ENCODE peak calls at places on chromosomes 7 and 10, in eight cellular contexts. One of them, this sample, is unnamed.

GRCh38 chr7:141920281-141920680 is 4.1 kb downstream of the OR9A4 start:
- DNase-seq in bronchial epithelial cell: peak
- DNase-seq in fibroblast of villous mesenchyme: no peak
- DNase-seq in ovary: no peak
- DNase-seq in fibroblast of pulmonary artery: no peak
- DNase-seq in adrenal gland: no peak
- DNase-seq in neural progenitor cell: no peak
- DNase-seq in keratinocyte: peak
- DNase-seq in this sample: no peak

GRCh38 chr10:102148275-102148674 is 3.9 kb upstream of the NOLC1 start:
- DNase-seq in bronchial epithelial cell: no peak
- DNase-seq in fibroblast of villous mesenchyme: no peak
- DNase-seq in ovary: peak
- DNase-seq in fibroblast of pulmonary artery: no peak
- DNase-seq in adrenal gland: no peak
- DNase-seq in neural progenitor cell: no peak
- DNase-seq in keratinocyte: no peak
- DNase-seq in this sample: no peak

GRCh38 chr7:1514407-1514806 is 10.2 kb upstream of the INTS1 start:
- DNase-seq in bronchial epithelial cell: no peak
- DNase-seq in fibroblast of villous mesenchyme: no peak
- DNase-seq in ovary: no peak
- DNase-seq in fibroblast of pulmonary artery: no peak
- DNase-seq in adrenal gland: no peak
- DNase-seq in neural progenitor cell: no peak
- DNase-seq in keratinocyte: no peak
- DNase-seq in this sample: no peak

GRCh38 chr10:89645742-89646172 is 715 bp upstream of the PANK1 start:
- DNase-seq in bronchial epithelial cell: no peak
- DNase-seq in fibroblast of villous mesenchyme: no peak
- DNase-seq in ovary: no peak
- DNase-seq in fibroblast of pulmonary artery: no peak
- DNase-seq in adrenal gland: no peak
- DNase-seq in neural progenitor cell: no peak
- DNase-seq in keratinocyte: no peak
- DNase-seq in this sample: no peak

GRCh38 chr10:3886666-3887251 is 101.8 kb upstream of the KLF6 start:
- DNase-seq in bronchial epithelial cell: peak
- DNase-seq in fibroblast of villous mesenchyme: peak
- DNase-seq in ovary: peak
- DNase-seq in fibroblast of pulmonary artery: peak
- DNase-seq in adrenal gland: peak
- DNase-seq in neural progenitor cell: no peak
- DNase-seq in keratinocyte: no peak
- DNase-seq in this sample: no peak

GRCh38 chr10:100790761-100791208 is 45.4 kb downstream of the PAX2 start:
- DNase-seq in bronchial epithelial cell: no peak
- DNase-seq in fibroblast of villous mesenchyme: no peak
- DNase-seq in ovary: no peak
- DNase-seq in fibroblast of pulmonary artery: no peak
- DNase-seq in adrenal gland: no peak
- DNase-seq in neural progenitor cell: no peak
- DNase-seq in keratinocyte: no peak
- DNase-seq in this sample: peak

GRCh38 chr10:104330168-104331117 is 7.8 kb downstream of the ITPRIP start:
- DNase-seq in bronchial epithelial cell: peak
- DNase-seq in fibroblast of villous mesenchyme: peak
- DNase-seq in ovary: peak
- DNase-seq in fibroblast of pulmonary artery: peak
- DNase-seq in adrenal gland: peak
- DNase-seq in neural progenitor cell: no peak
- DNase-seq in keratinocyte: no peak
- DNase-seq in this sample: no peak

GRCh38 chr7:98133181-98133580 is 26.5 kb downstream of the LMTK2 start:
- DNase-seq in bronchial epithelial cell: peak
- DNase-seq in fibroblast of villous mesenchyme: peak
- DNase-seq in ovary: no peak
- DNase-seq in fibroblast of pulmonary artery: no peak
- DNase-seq in adrenal gland: no peak
- DNase-seq in neural progenitor cell: no peak
- DNase-seq in keratinocyte: no peak
- DNase-seq in this sample: no peak

GRCh38 chr10:34698979-34699378 is 116.1 kb downstream of the PARD3 start:
- DNase-seq in bronchial epithelial cell: peak
- DNase-seq in fibroblast of villous mesenchyme: no peak
- DNase-seq in ovary: no peak
- DNase-seq in fibroblast of pulmonary artery: peak
- DNase-seq in adrenal gland: peak
- DNase-seq in neural progenitor cell: no peak
- DNase-seq in keratinocyte: peak
- DNase-seq in this sample: no peak

GRCh38 chr7:94580601-94581000 is 71.0 kb downstream of the CASD1 start:
- DNase-seq in bronchial epithelial cell: peak
- DNase-seq in fibroblast of villous mesenchyme: peak
- DNase-seq in ovary: no peak
- DNase-seq in fibroblast of pulmonary artery: peak
- DNase-seq in adrenal gland: no peak
- DNase-seq in neural progenitor cell: no peak
- DNase-seq in keratinocyte: no peak
- DNase-seq in this sample: no peak

GRCh38 chr10:31602541-31603244 is 283.7 kb downstream of the ZEB1 start:
- DNase-seq in bronchial epithelial cell: peak
- DNase-seq in fibroblast of villous mesenchyme: peak
- DNase-seq in ovary: peak
- DNase-seq in fibroblast of pulmonary artery: peak
- DNase-seq in adrenal gland: peak
- DNase-seq in neural progenitor cell: peak
- DNase-seq in keratinocyte: peak
- DNase-seq in this sample: peak

GRCh38 chr7:74012842-74013249 is 15.1 kb upstream of the ELN start:
- DNase-seq in bronchial epithelial cell: peak
- DNase-seq in fibroblast of villous mesenchyme: no peak
- DNase-seq in ovary: no peak
- DNase-seq in fibroblast of pulmonary artery: no peak
- DNase-seq in adrenal gland: no peak
- DNase-seq in neural progenitor cell: no peak
- DNase-seq in keratinocyte: peak
- DNase-seq in this sample: no peak

GRCh38 chr10:11489591-11489990 is 121.9 kb downstream of the USP6NL start:
- DNase-seq in bronchial epithelial cell: no peak
- DNase-seq in fibroblast of villous mesenchyme: no peak
- DNase-seq in ovary: no peak
- DNase-seq in fibroblast of pulmonary artery: no peak
- DNase-seq in adrenal gland: no peak
- DNase-seq in neural progenitor cell: no peak
- DNase-seq in keratinocyte: no peak
- DNase-seq in this sample: no peak

GRCh38 chr10:11493646-11494045 is 117.8 kb downstream of the USP6NL start:
- DNase-seq in bronchial epithelial cell: no peak
- DNase-seq in fibroblast of villous mesenchyme: no peak
- DNase-seq in ovary: no peak
- DNase-seq in fibroblast of pulmonary artery: no peak
- DNase-seq in adrenal gland: no peak
- DNase-seq in neural progenitor cell: no peak
- DNase-seq in keratinocyte: no peak
- DNase-seq in this sample: no peak

GRCh38 chr10:11488126-11488525 is 123.3 kb downstream of the USP6NL start:
- DNase-seq in bronchial epithelial cell: no peak
- DNase-seq in fibroblast of villous mesenchyme: peak
- DNase-seq in ovary: no peak
- DNase-seq in fibroblast of pulmonary artery: no peak
- DNase-seq in adrenal gland: no peak
- DNase-seq in neural progenitor cell: no peak
- DNase-seq in keratinocyte: no peak
- DNase-seq in this sample: no peak

GRCh38 chr10:11491087-11491486 is 120.4 kb downstream of the USP6NL start:
- DNase-seq in bronchial epithelial cell: no peak
- DNase-seq in fibroblast of villous mesenchyme: no peak
- DNase-seq in ovary: no peak
- DNase-seq in fibroblast of pulmonary artery: no peak
- DNase-seq in adrenal gland: no peak
- DNase-seq in neural progenitor cell: no peak
- DNase-seq in keratinocyte: no peak
- DNase-seq in this sample: no peak
- TF ChIP-seq CTCF in bronchial epithelial cell: no peak
- TF ChIP-seq CTCF in fibroblast of villous mesenchyme: no peak
- TF ChIP-seq CTCF in ovary: no peak
- TF ChIP-seq CTCF in fibroblast of pulmonary artery: no peak
- TF ChIP-seq CTCF in adrenal gland: no peak
- TF ChIP-seq CTCF in neural progenitor cell: no peak
- TF ChIP-seq CTCF in keratinocyte: no peak
- TF ChIP-seq CTCF in this sample: no peak

DNA sequence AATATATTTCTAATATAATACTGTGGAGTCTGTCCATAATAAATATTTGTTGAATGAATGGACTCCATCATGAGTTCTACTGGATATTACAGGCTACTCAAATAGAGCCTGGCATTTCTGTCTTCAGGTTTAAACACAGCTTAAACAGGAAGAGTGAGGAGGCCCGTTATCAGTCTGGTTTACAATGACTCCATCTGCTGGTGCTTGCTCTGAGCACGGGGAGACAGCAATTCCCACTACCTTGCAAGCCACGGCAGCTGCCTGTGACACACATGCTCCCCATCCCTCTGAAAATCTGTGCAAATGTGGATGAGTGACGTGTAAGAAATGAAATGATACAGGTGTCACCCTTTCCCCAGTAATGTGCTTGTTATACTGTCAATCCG is 293.5 kb upstream of the IMMP2L start:
- DNase-seq in bronchial epithelial cell: peak
- DNase-seq in fibroblast of villous mesenchyme: peak
- DNase-seq in ovary: no peak
- DNase-seq in fibroblast of pulmonary artery: peak
- DNase-seq in adrenal gland: no peak
- DNase-seq in neural progenitor cell: peak
- DNase-seq in keratinocyte: no peak
- DNase-seq in this sample: no peak
- TF ChIP-seq CTCF in bronchial epithelial cell: no peak
- TF ChIP-seq CTCF in fibroblast of villous mesenchyme: peak
- TF ChIP-seq CTCF in ovary: no peak
- TF ChIP-seq CTCF in fibroblast of pulmonary artery: peak
- TF ChIP-seq CTCF in adrenal gland: no peak
- TF ChIP-seq CTCF in neural progenitor cell: peak
- TF ChIP-seq CTCF in keratinocyte: peak
- TF ChIP-seq CTCF in this sample: no peak

GRCh38 chr7:42139751-42140150 is 97.3 kb downstream of the GLI3 start:
- DNase-seq in bronchial epithelial cell: no peak
- DNase-seq in fibroblast of villous mesenchyme: no peak
- DNase-seq in ovary: no peak
- DNase-seq in fibroblast of pulmonary artery: no peak
- DNase-seq in adrenal gland: no peak
- DNase-seq in neural progenitor cell: no peak
- DNase-seq in keratinocyte: no peak
- DNase-seq in this sample: no peak

GRCh38 chr7:42135728-42136127 is 101.3 kb downstream of the GLI3 start:
- DNase-seq in bronchial epithelial cell: no peak
- DNase-seq in fibroblast of villous mesenchyme: no peak
- DNase-seq in ovary: no peak
- DNase-seq in fibroblast of pulmonary artery: no peak
- DNase-seq in adrenal gland: no peak
- DNase-seq in neural progenitor cell: no peak
- DNase-seq in keratinocyte: no peak
- DNase-seq in this sample: no peak

GRCh38 chr7:42137941-42138340 is 99.1 kb downstream of the GLI3 start:
- DNase-seq in bronchial epithelial cell: peak
- DNase-seq in fibroblast of villous mesenchyme: peak
- DNase-seq in ovary: no peak
- DNase-seq in fibroblast of pulmonary artery: no peak
- DNase-seq in adrenal gland: no peak
- DNase-seq in neural progenitor cell: no peak
- DNase-seq in keratinocyte: no peak
- DNase-seq in this sample: no peak

GRCh38 chr7:42137431-42137830 is 99.6 kb downstream of the GLI3 start:
- DNase-seq in bronchial epithelial cell: no peak
- DNase-seq in fibroblast of villous mesenchyme: no peak
- DNase-seq in ovary: no peak
- DNase-seq in fibroblast of pulmonary artery: no peak
- DNase-seq in adrenal gland: no peak
- DNase-seq in neural progenitor cell: no peak
- DNase-seq in keratinocyte: no peak
- DNase-seq in this sample: no peak

DNA sequence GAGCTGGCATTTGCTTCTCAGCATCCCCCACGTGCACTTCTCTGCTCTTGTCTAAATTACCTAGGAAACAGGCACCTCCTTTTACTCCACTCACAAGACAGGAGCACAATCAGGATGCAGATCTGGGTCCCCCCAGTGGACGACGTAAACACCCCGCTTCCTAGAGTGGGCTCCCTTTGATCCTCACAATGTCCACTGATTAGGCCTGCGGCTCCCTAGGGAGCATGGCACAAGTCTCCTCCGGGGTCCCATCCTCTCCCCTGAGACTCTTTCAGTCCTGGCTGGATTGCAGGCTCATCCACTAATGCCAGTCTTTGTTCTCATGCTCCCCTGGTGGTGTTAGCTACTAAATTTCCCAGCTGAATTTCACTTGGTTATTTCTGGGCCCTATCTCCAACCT is 98.3 kb downstream of the GLI3 start:
- DNase-seq in bronchial epithelial cell: no peak
- DNase-seq in fibroblast of villous mesenchyme: no peak
- DNase-seq in ovary: no peak
- DNase-seq in fibroblast of pulmonary artery: no peak
- DNase-seq in adrenal gland: no peak
- DNase-seq in neural progenitor cell: peak
- DNase-seq in keratinocyte: no peak
- DNase-seq in this sample: no peak
- TF ChIP-seq CTCF in bronchial epithelial cell: no peak
- TF ChIP-seq CTCF in fibroblast of villous mesenchyme: no peak
- TF ChIP-seq CTCF in ovary: no peak
- TF ChIP-seq CTCF in fibroblast of pulmonary artery: no peak
- TF ChIP-seq CTCF in adrenal gland: no peak
- TF ChIP-seq CTCF in neural progenitor cell: peak
- TF ChIP-seq CTCF in keratinocyte: peak
- TF ChIP-seq CTCF in this sample: no peak

GRCh38 chr7:121334875-121335648 is 6.3 kb downstream of the WNT16 start:
- DNase-seq in bronchial epithelial cell: no peak
- DNase-seq in fibroblast of villous mesenchyme: peak
- DNase-seq in ovary: no peak
- DNase-seq in fibroblast of pulmonary artery: no peak
- DNase-seq in adrenal gland: no peak
- DNase-seq in neural progenitor cell: no peak
- DNase-seq in keratinocyte: no peak
- DNase-seq in this sample: no peak

GRCh38 chr7:121339082-121339481 is 10.3 kb downstream of the WNT16 start:
- DNase-seq in bronchial epithelial cell: no peak
- DNase-seq in fibroblast of villous mesenchyme: no peak
- DNase-seq in ovary: no peak
- DNase-seq in fibroblast of pulmonary artery: no peak
- DNase-seq in adrenal gland: no peak
- DNase-seq in neural progenitor cell: no peak
- DNase-seq in keratinocyte: no peak
- DNase-seq in this sample: no peak

GRCh38 chr7:121336579-121336978 is 7.8 kb downstream of the WNT16 start:
- DNase-seq in bronchial epithelial cell: no peak
- DNase-seq in fibroblast of villous mesenchyme: no peak
- DNase-seq in ovary: no peak
- DNase-seq in fibroblast of pulmonary artery: no peak
- DNase-seq in adrenal gland: no peak
- DNase-seq in neural progenitor cell: no peak
- DNase-seq in keratinocyte: no peak
- DNase-seq in this sample: no peak

GRCh38 chr7:121334376-121334775 is 5.6 kb downstream of the WNT16 start:
- DNase-seq in bronchial epithelial cell: no peak
- DNase-seq in fibroblast of villous mesenchyme: no peak
- DNase-seq in ovary: no peak
- DNase-seq in fibroblast of pulmonary artery: no peak
- DNase-seq in adrenal gland: no peak
- DNase-seq in neural progenitor cell: no peak
- DNase-seq in keratinocyte: no peak
- DNase-seq in this sample: no peak

GRCh38 chr7:121337398-121337797 is 8.6 kb downstream of the WNT16 start:
- DNase-seq in bronchial epithelial cell: peak
- DNase-seq in fibroblast of villous mesenchyme: no peak
- DNase-seq in ovary: no peak
- DNase-seq in fibroblast of pulmonary artery: peak
- DNase-seq in adrenal gland: no peak
- DNase-seq in neural progenitor cell: no peak
- DNase-seq in keratinocyte: no peak
- DNase-seq in this sample: no peak
- TF ChIP-seq CTCF in bronchial epithelial cell: peak
- TF ChIP-seq CTCF in fibroblast of villous mesenchyme: peak
- TF ChIP-seq CTCF in ovary: no peak
- TF ChIP-seq CTCF in fibroblast of pulmonary artery: peak
- TF ChIP-seq CTCF in adrenal gland: no peak
- TF ChIP-seq CTCF in neural progenitor cell: peak
- TF ChIP-seq CTCF in keratinocyte: peak
- TF ChIP-seq CTCF in this sample: no peak

This sample was measured in nephron progenitor cell.